ENCODE peak calls at places on chromosomes 7 and 10, in nine cellular contexts. E, K, D, S, Q, A, J, T and G are unnamed samples.

GRCh38 chr7:116030626-116031276 is at the start of gene TFEC:
- DNase-seq in S (no peak), A (no peak), J (no peak), E (peak), T (no peak), Q (peak), K (no peak), D (no peak), G (no peak)

GRCh38 chr10:100996678-100997363 is 2.8 kb upstream of the LZTS2 start:
- DNase-seq in S (peak), T (peak), E (peak), Q (peak), D (peak), A (no peak), K (peak), J (peak), G (peak)

GRCh38 chr10:27911645-27912044 is 87.2 kb downstream of the ODAD2 start:
- DNase-seq in J (peak), S (no peak), Q (no peak), D (peak), K (no peak), A (no peak), T (no peak), E (no peak), G (no peak)

GRCh38 chr7:131231381-131232220 is 96.1 kb upstream of the MKLN1 start:
- DNase-seq in D (no peak), T (no peak), J (no peak), A (no peak), E (no peak), S (peak), Q (peak), K (no peak), G (peak)

GRCh38 chr7:24718431-24718831 is 38.8 kb downstream of the GSDME start:
- DNase-seq in K (no peak), Q (no peak), A (no peak), S (no peak), E (no peak), T (no peak), D (peak), J (no peak), G (peak)

GRCh38 chr10:88759366-88760101 is at the start of gene LIPN:
- DNase-seq in E (no peak), T (no peak), A (no peak), K (no peak), J (no peak), Q (no peak), S (no peak), D (no peak), G (peak)

GRCh38 chr7:3937146-3937545 is 636.1 kb downstream of the SDK1 start:
- DNase-seq in S (no peak), K (no peak), A (no peak), T (no peak), E (no peak), J (no peak), D (no peak), Q (no peak), G (no peak)

GRCh38 chr7:116477646-116478045 is 21.9 kb upstream of the CAV2 start:
- DNase-seq in K (no peak), D (no peak), S (no peak), Q (no peak), T (no peak), A (no peak), J (no peak), E (peak), G (no peak)

GRCh38 chr10:124155781-124156401 is 62.5 kb upstream of the CHST15 start:
- DNase-seq in K (no peak), S (peak), T (no peak), D (no peak), J (no peak), Q (no peak), A (no peak), E (peak), G (no peak)

GRCh38 chr10:85317827-85318226 is 989.4 kb downstream of the CCSER2 start:
- DNase-seq in T (no peak), K (no peak), D (no peak), E (no peak), S (no peak), Q (peak), J (peak), A (no peak), G (no peak)

GRCh38 chr7:145088111-145088745 is 252.4 kb upstream of the TPK1 start:
- DNase-seq in A (no peak), Q (no peak), J (no peak), D (no peak), K (no peak), E (no peak), T (peak), S (no peak), G (no peak)

GRCh38 chr7:115731796-115732471 is 298.6 kb downstream of the TFEC start:
- DNase-seq in K (no peak), T (no peak), E (no peak), A (no peak), S (no peak), D (no peak), Q (no peak), J (no peak), G (no peak)

GRCh38 chr7:131859162-131859821 is 302.9 kb upstream of the PODXL start:
- DNase-seq in E (peak), D (peak), A (peak), S (peak), T (peak), Q (peak), J (peak), K (peak), G (peak)

GRCh38 chr7:150876817-150877526 is 24.7 kb downstream of the AOC1 start:
- DNase-seq in K (peak), Q (peak), J (peak), E (peak), A (peak), S (peak), T (peak), D (peak), G (peak)

GRCh38 chr7:138258194-138258554 is 181.9 kb downstream of the AKR1D1 start:
- DNase-seq in J (no peak), S (no peak), Q (no peak), D (no peak), T (no peak), K (no peak), A (no peak), E (no peak), G (no peak)

GRCh38 chr7:83861-84632 is 108.3 kb upstream of the FAM20C start:
- DNase-seq in Q (no peak), E (no peak), S (no peak), A (no peak), K (no peak), J (no peak), T (peak), D (no peak), G (no peak)

GRCh38 chr10:33559105-33559504 is 224.6 kb upstream of the NRP1 start:
- DNase-seq in T (peak), Q (no peak), A (no peak), S (peak), E (peak), K (peak), D (no peak), J (no peak), G (no peak)

GRCh38 chr10:112902730-112903129 is 47.3 kb upstream of the TCF7L2 start:
- DNase-seq in D (no peak), S (no peak), J (no peak), T (no peak), E (no peak), K (no peak), A (no peak), Q (no peak), G (no peak)

GRCh38 chr7:2880882-2881281 is 36.8 kb upstream of the GNA12 start:
- DNase-seq in K (peak), Q (no peak), D (no peak), A (no peak), J (peak), T (no peak), S (no peak), E (no peak), G (no peak)

GRCh38 chr7:64606385-64606784 is 43.5 kb upstream of the ZNF680 start:
- DNase-seq in D (no peak), E (no peak), Q (no peak), T (no peak), A (no peak), K (no peak), S (no peak), J (no peak), G (no peak)

GRCh38 chr7:70313251-70313650 is 715.0 kb downstream of the AUTS2 start:
- DNase-seq in E (no peak), S (no peak), T (no peak), Q (no peak), D (no peak), A (no peak), K (no peak), J (peak), G (no peak)

GRCh38 chr7:116101709-116102108 is 71.1 kb upstream of the TFEC start:
- DNase-seq in S (peak), D (no peak), K (no peak), E (peak), T (no peak), Q (no peak), J (no peak), A (no peak), G (no peak)

GRCh38 chr10:13787015-13787421 is 200.3 kb downstream of the PRPF18 start:
- DNase-seq in D (no peak), T (no peak), A (no peak), E (no peak), K (no peak), Q (peak), J (no peak), S (no peak), G (peak)

GRCh38 chr7:157722137-157723060 is 385.6 kb downstream of the DNAJB6 start:
- DNase-seq in S (no peak), J (no peak), A (no peak), T (no peak), D (no peak), E (no peak), K (no peak), Q (no peak), G (no peak)

GRCh38 chr10:60871215-60871614 is 72.8 kb downstream of the RHOBTB1 start:
- DNase-seq in J (no peak), D (no peak), Q (no peak), E (no peak), T (no peak), S (no peak), A (no peak), K (no peak), G (no peak)

GRCh38 chr10:3595736-3596135 is 189.3 kb downstream of the KLF6 start:
- DNase-seq in E (no peak), S (no peak), K (no peak), A (no peak), D (no peak), T (no peak), Q (no peak), J (no peak), G (no peak)

GRCh38 chr7:45920543-45921380 is at the start of gene IGFBP3:
- DNase-seq in Q (peak), T (peak), K (peak), S (peak), E (peak), A (no peak), J (peak), D (peak), G (no peak)

DNA sequence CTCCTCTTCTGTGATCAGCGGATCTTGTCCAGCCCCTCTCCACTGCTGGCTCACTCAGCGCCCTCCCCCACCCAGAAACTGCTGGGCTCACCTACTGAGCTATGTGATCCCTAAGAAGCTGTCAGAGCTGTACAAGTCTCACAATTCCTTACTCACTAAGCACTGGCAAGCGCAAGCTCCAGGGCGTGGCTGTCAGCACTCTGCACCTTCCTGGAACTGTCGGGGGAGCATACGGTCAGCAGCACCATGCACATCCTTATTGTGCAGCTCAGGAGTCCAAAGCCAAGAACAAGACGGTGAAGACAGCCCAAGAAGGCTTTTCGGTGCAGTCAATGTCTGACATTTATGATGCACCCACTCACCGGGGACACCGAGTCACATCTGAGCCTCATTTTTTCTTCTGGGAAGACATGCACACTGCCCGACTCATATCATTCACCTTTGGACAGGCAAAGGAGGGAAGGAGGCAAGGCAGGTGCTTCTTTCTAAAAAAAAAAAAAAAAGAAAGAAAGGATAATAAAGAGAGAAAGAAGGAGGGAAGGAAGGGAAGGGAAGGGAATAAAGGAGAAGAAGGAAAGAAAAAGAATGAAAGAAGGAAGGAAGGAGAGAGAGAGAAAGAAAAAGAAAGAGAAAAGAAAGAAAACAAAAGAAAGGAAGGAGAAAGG is 56.3 kb downstream of the ASB13 start:
- DNase-seq in T (peak), D (no peak), A (no peak), J (no peak), K (no peak), E (peak), S (peak), Q (no peak), G (no peak)
- H2AFZ ChIP-seq in T (no peak), D (no peak), A (peak), J (peak), K (no peak), E (no peak), S (peak), Q (no peak), G (no peak)

GRCh38 chr7:96061844-96062243 is 260.1 kb downstream of the SLC25A13 start:
- DNase-seq in Q (no peak), T (peak), A (no peak), S (peak), D (no peak), J (no peak), K (no peak), E (no peak), G (no peak)
- H3K4me3 ChIP-seq in Q (no peak), T (no peak), A (no peak), S (no peak), D (no peak), J (peak), K (no peak), E (no peak), G (no peak)

GRCh38 chr10:113921571-113922370 is 67.3 kb downstream of the NHLRC2 start:
- DNase-seq in S (no peak), D (no peak), J (no peak), E (no peak), K (no peak), Q (no peak), T (no peak), A (no peak), G (no peak)
- TF ChIP-seq EZH2phosphoT487 in S (no peak), D (no peak), J (no peak), E (no peak), K (no peak), Q (no peak), T (no peak), A (no peak), G (no peak)

DNA sequence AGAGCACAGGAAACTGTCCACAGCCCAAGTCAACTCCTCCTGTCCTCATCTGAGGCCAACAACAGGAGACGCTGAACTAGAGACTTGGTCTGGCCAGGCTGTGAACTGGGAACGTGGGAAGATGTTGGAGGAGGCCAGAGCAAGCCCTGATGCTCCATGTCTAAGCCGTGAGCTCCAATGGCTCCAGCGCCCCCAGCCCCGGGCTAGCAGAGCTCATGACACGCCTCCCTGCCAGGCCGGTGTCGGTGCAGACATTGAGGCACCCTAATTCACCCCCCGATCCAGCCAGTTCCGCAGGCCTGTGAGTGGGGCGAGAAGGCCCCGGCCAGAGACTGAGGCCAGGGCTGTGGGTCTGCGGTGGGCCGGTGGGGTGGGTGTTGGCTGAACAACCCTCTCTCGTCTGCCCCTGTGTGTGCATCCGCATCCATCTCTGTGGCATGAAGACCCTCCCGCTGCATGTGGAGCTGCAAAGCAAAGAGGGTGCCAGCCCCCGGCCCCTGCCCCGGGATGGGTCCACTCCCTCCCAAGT is 109.3 kb upstream of the MACROH2A2 start:
- DNase-seq in K (no peak), E (no peak), Q (no peak), A (no peak), J (no peak), D (no peak), S (no peak), T (no peak), G (no peak)
- H2AFZ ChIP-seq in K (no peak), E (no peak), Q (no peak), A (no peak), J (no peak), D (no peak), S (no peak), T (no peak), G (no peak)

GRCh38 chr7:135979674-135980660 is 2.8 kb upstream of the MTPN start:
- DNase-seq in J (no peak), S (peak), T (no peak), D (no peak), E (peak), A (no peak), K (no peak), Q (no peak), G (no peak)
- H3K4me3 ChIP-seq in J (no peak), S (peak), T (no peak), D (no peak), E (no peak), A (no peak), K (no peak), Q (peak), G (peak)

GRCh38 chr7:30244340-30244739 is 40.1 kb upstream of the ZNRF2 start:
- DNase-seq in S (no peak), J (no peak), D (no peak), A (no peak), E (no peak), T (no peak), K (no peak), Q (no peak), G (no peak)

GRCh38 chr7:30241767-30242166 is 42.6 kb upstream of the ZNRF2 start:
- DNase-seq in S (peak), E (peak), K (no peak), D (no peak), Q (no peak), A (no peak), T (no peak), J (no peak), G (no peak)

GRCh38 chr7:30240401-30240800 is 44.0 kb upstream of the ZNRF2 start:
- DNase-seq in T (no peak), K (no peak), Q (no peak), D (no peak), A (no peak), S (no peak), E (no peak), J (no peak), G (no peak)

GRCh38 chr7:30237271-30237695 is 47.1 kb upstream of the ZNRF2 start:
- DNase-seq in A (no peak), Q (peak), D (no peak), J (no peak), T (no peak), S (no peak), K (no peak), E (no peak), G (peak)

GRCh38 chr7:30238721-30239441 is 45.5 kb upstream of the ZNRF2 start:
- DNase-seq in T (peak), Q (peak), E (peak), S (peak), A (no peak), K (no peak), J (no peak), D (no peak), G (peak)
- TF ChIP-seq EZH2phosphoT487 in T (no peak), Q (no peak), E (no peak), S (no peak), A (no peak), K (no peak), J (no peak), D (no peak), G (no peak)

DNA sequence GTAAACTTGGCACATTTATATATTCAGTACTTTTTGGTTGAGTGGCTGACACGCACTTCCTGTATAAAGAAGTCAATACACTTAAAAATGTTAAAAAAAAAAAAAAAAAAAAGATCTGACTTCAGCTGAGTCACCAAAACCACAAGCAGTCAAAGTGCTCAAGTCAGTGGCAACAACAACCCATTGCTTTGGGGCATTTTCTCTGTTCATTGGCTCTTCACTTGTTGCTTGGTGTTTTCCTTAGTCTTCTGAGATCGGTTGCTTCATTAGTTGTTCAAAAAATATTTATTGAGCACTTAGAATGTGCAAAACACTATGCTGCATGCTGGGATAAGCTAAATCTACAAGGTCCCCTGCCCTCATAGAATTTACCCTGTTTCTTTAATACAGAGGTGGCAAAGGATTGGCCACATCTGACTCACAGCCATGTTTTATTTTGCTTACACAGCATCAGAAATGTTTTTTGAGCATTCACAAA is 63.7 kb downstream of the ZNRF2 start:
- DNase-seq in E (peak), A (peak), Q (peak), K (no peak), T (peak), J (peak), S (peak), D (no peak), G (peak)
- H2AFZ ChIP-seq in E (peak), A (no peak), Q (peak), K (peak), T (no peak), J (no peak), S (peak), D (no peak), G (no peak)

GRCh38 chr10:18572959-18573561 is 78.3 kb downstream of the NSUN6 start:
- DNase-seq in K (no peak), T (no peak), S (no peak), A (no peak), Q (no peak), E (no peak), D (no peak), J (no peak), G (no peak)

GRCh38 chr10:18576586-18576985 is 74.8 kb downstream of the NSUN6 start:
- DNase-seq in A (no peak), T (no peak), E (no peak), D (no peak), K (no peak), Q (no peak), J (no peak), S (no peak), G (no peak)

GRCh38 chr10:18583575-18584270 is 67.7 kb downstream of the NSUN6 start:
- DNase-seq in A (no peak), T (no peak), D (no peak), J (no peak), S (peak), Q (no peak), K (no peak), E (peak), G (no peak)

GRCh38 chr10:18582803-18583202 is 68.6 kb downstream of the NSUN6 start:
- DNase-seq in S (no peak), J (no peak), Q (peak), E (no peak), D (no peak), A (no peak), K (no peak), T (no peak), G (no peak)

DNA sequence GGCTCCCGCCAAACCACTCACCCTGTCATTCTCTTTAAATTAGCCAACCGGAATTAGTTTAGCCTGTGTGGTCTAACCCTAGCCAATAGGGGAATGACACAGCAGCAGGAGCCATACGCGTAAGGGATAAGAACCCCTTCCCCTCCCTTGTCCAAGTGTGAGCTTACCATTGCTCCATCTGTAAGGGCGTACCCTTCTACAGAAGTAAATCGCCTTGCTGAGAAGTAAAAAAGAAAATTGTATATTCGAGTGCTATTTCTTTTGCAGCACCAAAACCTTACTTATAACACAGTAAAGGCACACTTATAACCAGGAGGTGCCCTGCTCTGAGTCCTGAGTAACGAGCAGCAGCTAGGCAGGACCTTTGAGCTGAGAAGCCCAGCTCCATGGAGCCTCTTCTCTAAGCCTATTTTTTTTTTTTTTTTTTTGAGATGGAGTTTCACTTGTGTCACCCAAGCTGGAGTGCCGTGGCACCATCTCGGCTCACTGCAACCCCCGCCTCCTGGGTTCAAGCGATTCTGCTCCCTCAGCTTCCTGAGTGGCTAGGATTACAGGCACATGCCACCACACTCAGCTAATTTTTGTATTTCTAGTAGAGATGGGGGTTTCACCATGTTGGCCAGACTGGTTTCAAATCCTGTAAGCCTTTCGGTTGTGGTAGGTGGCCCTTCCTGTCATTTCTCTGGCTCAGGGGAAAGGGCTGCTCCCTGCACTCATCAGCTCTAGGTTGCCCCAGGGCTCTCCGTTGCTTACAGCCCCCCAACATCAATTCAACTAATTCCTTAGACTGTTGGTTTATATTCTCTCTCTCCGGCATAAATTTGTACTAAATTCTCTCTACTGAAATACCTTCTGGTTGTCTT is 73.3 kb downstream of the NSUN6 start:
- DNase-seq in T (no peak), E (no peak), A (no peak), Q (peak), K (no peak), J (no peak), S (no peak), D (no peak), G (no peak)
- H3K4me3 ChIP-seq in T (no peak), E (no peak), A (no peak), Q (no peak), K (no peak), J (no peak), S (no peak), D (no peak), G (no peak)